ENCODE peak calls at places on chromosome 21, in five cellular contexts. One of them, this sample, is unnamed.

GRCh38 chr21:46091631-46092025 is 6.3 kb upstream of the COL6A2 start:
- DNase-seq in stimulated activated CD4-positive, alpha-beta T cell treated with anti-CD3 and anti-CD28 coated beads, Interleukin-15, amount 100 ng/mL, for 24 hours: no peak
- DNase-seq in left ventricle myocardium superior: no peak
- DNase-seq in anterior cingulate cortex: no peak
- DNase-seq in pancreas: no peak
- DNase-seq in this sample: no peak

GRCh38 chr21:26441081-26441610 is 131.9 kb downstream of the CYYR1 start:
- DNase-seq in stimulated activated CD4-positive, alpha-beta T cell treated with anti-CD3 and anti-CD28 coated beads, Interleukin-15, amount 100 ng/mL, for 24 hours: no peak
- DNase-seq in left ventricle myocardium superior: no peak
- DNase-seq in anterior cingulate cortex: no peak
- DNase-seq in pancreas: no peak
- DNase-seq in this sample: no peak

GRCh38 chr21:40704141-40704540 is 142.8 kb downstream of the DSCAM start:
- DNase-seq in stimulated activated CD4-positive, alpha-beta T cell treated with anti-CD3 and anti-CD28 coated beads, Interleukin-15, amount 100 ng/mL, for 24 hours: no peak
- DNase-seq in left ventricle myocardium superior: no peak
- DNase-seq in anterior cingulate cortex: no peak
- DNase-seq in pancreas: no peak
- DNase-seq in this sample: no peak

GRCh38 chr21:39251326-39251725 is 62.1 kb downstream of the BRWD1 start:
- DNase-seq in stimulated activated CD4-positive, alpha-beta T cell treated with anti-CD3 and anti-CD28 coated beads, Interleukin-15, amount 100 ng/mL, for 24 hours: no peak
- DNase-seq in left ventricle myocardium superior: no peak
- DNase-seq in anterior cingulate cortex: no peak
- DNase-seq in pancreas: no peak
- DNase-seq in this sample: no peak

GRCh38 chr21:26297856-26298255 is 127.3 kb upstream of the APP start:
- DNase-seq in stimulated activated CD4-positive, alpha-beta T cell treated with anti-CD3 and anti-CD28 coated beads, Interleukin-15, amount 100 ng/mL, for 24 hours: no peak
- DNase-seq in left ventricle myocardium superior: no peak
- DNase-seq in anterior cingulate cortex: no peak
- DNase-seq in pancreas: no peak
- DNase-seq in this sample: no peak

GRCh38 chr21:44866780-44867179 is 6.7 kb downstream of the PTTG1IP start:
- DNase-seq in stimulated activated CD4-positive, alpha-beta T cell treated with anti-CD3 and anti-CD28 coated beads, Interleukin-15, amount 100 ng/mL, for 24 hours: no peak
- DNase-seq in left ventricle myocardium superior: no peak
- DNase-seq in anterior cingulate cortex: no peak
- DNase-seq in pancreas: no peak
- DNase-seq in this sample: peak

GRCh38 chr21:26199471-26199870 is 28.9 kb upstream of the APP start:
- DNase-seq in stimulated activated CD4-positive, alpha-beta T cell treated with anti-CD3 and anti-CD28 coated beads, Interleukin-15, amount 100 ng/mL, for 24 hours: no peak
- DNase-seq in left ventricle myocardium superior: no peak
- DNase-seq in anterior cingulate cortex: no peak
- DNase-seq in pancreas: no peak
- DNase-seq in this sample: no peak

GRCh38 chr21:18608226-18608625 is 204.6 kb upstream of the TMPRSS15 start:
- DNase-seq in stimulated activated CD4-positive, alpha-beta T cell treated with anti-CD3 and anti-CD28 coated beads, Interleukin-15, amount 100 ng/mL, for 24 hours: no peak
- DNase-seq in left ventricle myocardium superior: no peak
- DNase-seq in anterior cingulate cortex: no peak
- DNase-seq in pancreas: no peak
- DNase-seq in this sample: no peak

GRCh38 chr21:39078322-39079065 is 104.8 kb downstream of the PSMG1 start:
- DNase-seq in stimulated activated CD4-positive, alpha-beta T cell treated with anti-CD3 and anti-CD28 coated beads, Interleukin-15, amount 100 ng/mL, for 24 hours: no peak
- DNase-seq in left ventricle myocardium superior: no peak
- DNase-seq in anterior cingulate cortex: no peak
- DNase-seq in pancreas: no peak
- DNase-seq in this sample: no peak

GRCh38 chr21:33359446-33359845 is 34.7 kb downstream of the IFNAR1 start:
- DNase-seq in stimulated activated CD4-positive, alpha-beta T cell treated with anti-CD3 and anti-CD28 coated beads, Interleukin-15, amount 100 ng/mL, for 24 hours: no peak
- DNase-seq in left ventricle myocardium superior: no peak
- DNase-seq in anterior cingulate cortex: no peak
- DNase-seq in pancreas: no peak
- DNase-seq in this sample: no peak

GRCh38 chr21:40548134-40548533 is 298.8 kb downstream of the DSCAM start:
- DNase-seq in stimulated activated CD4-positive, alpha-beta T cell treated with anti-CD3 and anti-CD28 coated beads, Interleukin-15, amount 100 ng/mL, for 24 hours: no peak
- DNase-seq in left ventricle myocardium superior: no peak
- DNase-seq in anterior cingulate cortex: no peak
- DNase-seq in pancreas: no peak
- DNase-seq in this sample: no peak

GRCh38 chr21:28875078-28875477 is 117.6 kb downstream of the LTN1 start:
- DNase-seq in stimulated activated CD4-positive, alpha-beta T cell treated with anti-CD3 and anti-CD28 coated beads, Interleukin-15, amount 100 ng/mL, for 24 hours: no peak
- DNase-seq in left ventricle myocardium superior: no peak
- DNase-seq in anterior cingulate cortex: no peak
- DNase-seq in pancreas: no peak
- DNase-seq in this sample: no peak

GRCh38 chr21:32442566-32443318 is 30.2 kb downstream of the EVA1C start:
- DNase-seq in stimulated activated CD4-positive, alpha-beta T cell treated with anti-CD3 and anti-CD28 coated beads, Interleukin-15, amount 100 ng/mL, for 24 hours: no peak
- DNase-seq in left ventricle myocardium superior: no peak
- DNase-seq in anterior cingulate cortex: no peak
- DNase-seq in pancreas: no peak
- DNase-seq in this sample: no peak

GRCh38 chr21:30337644-30338170 is at the start of gene KRTAP27-1:
- DNase-seq in stimulated activated CD4-positive, alpha-beta T cell treated with anti-CD3 and anti-CD28 coated beads, Interleukin-15, amount 100 ng/mL, for 24 hours: no peak
- DNase-seq in left ventricle myocardium superior: no peak
- DNase-seq in anterior cingulate cortex: no peak
- DNase-seq in pancreas: no peak
- DNase-seq in this sample: no peak

GRCh38 chr21:29649370-29649963 is 290.3 kb downstream of the GRIK1 start:
- DNase-seq in stimulated activated CD4-positive, alpha-beta T cell treated with anti-CD3 and anti-CD28 coated beads, Interleukin-15, amount 100 ng/mL, for 24 hours: no peak
- DNase-seq in left ventricle myocardium superior: no peak
- DNase-seq in anterior cingulate cortex: no peak
- DNase-seq in pancreas: no peak
- DNase-seq in this sample: no peak

GRCh38 chr21:38805282-38806152 is at the start of gene ETS2:
- DNase-seq in stimulated activated CD4-positive, alpha-beta T cell treated with anti-CD3 and anti-CD28 coated beads, Interleukin-15, amount 100 ng/mL, for 24 hours: peak
- DNase-seq in left ventricle myocardium superior: peak
- DNase-seq in anterior cingulate cortex: peak
- DNase-seq in pancreas: peak
- DNase-seq in this sample: peak

GRCh38 chr21:26041441-26042180 is 129.0 kb downstream of the APP start:
- DNase-seq in stimulated activated CD4-positive, alpha-beta T cell treated with anti-CD3 and anti-CD28 coated beads, Interleukin-15, amount 100 ng/mL, for 24 hours: no peak
- DNase-seq in left ventricle myocardium superior: no peak
- DNase-seq in anterior cingulate cortex: no peak
- DNase-seq in pancreas: no peak
- DNase-seq in this sample: no peak

This sample was measured in occipital lobe.